ENCODE peak calls at places on chromosomes 2 and 18, in ten cellular contexts. F, H, G, C, K, L, V, N, Y and P are unnamed samples.

GRCh38 chr2:73080321-73081131 is 9.0 kb upstream of the SFXN5 start:
- DNase-seq in F (no peak), H (no peak), G (no peak), C (no peak), K (no peak), L (no peak), V (no peak), N (no peak), Y (no peak), P (no peak)

GRCh38 chr18:21241224-21242131 is 554 bp upstream of the GREB1L start:
- DNase-seq in F (peak), H (no peak), G (no peak), C (no peak), K (no peak), L (no peak), V (no peak), N (no peak), Y (peak), P (peak)

GRCh38 chr2:57893800-57894199 is 152.8 kb upstream of the VRK2 start:
- DNase-seq in F (no peak), H (no peak), G (no peak), C (no peak), K (no peak), L (no peak), V (no peak), N (no peak), Y (no peak), P (no peak)

GRCh38 chr2:38875576-38876367 is at the start of the genes DHX57 and MORN2:
- DNase-seq in F (peak), H (peak), G (peak), C (peak), K (peak), L (peak), V (peak), N (peak), Y (peak), P (peak)

GRCh38 chr2:241900251-241901017 is 30.9 kb downstream of the RTP5 start:
- DNase-seq in F (no peak), H (no peak), G (no peak), C (no peak), K (no peak), L (no peak), V (no peak), N (no peak), Y (no peak), P (no peak)

GRCh38 chr2:219215871-219216536 is 2.8 kb downstream of the ABCB6 start:
- DNase-seq in F (no peak), H (no peak), G (no peak), C (no peak), K (no peak), L (no peak), V (no peak), N (no peak), Y (no peak), P (no peak)

GRCh38 chr2:224973112-224974016 is 68.9 kb downstream of the DOCK10 start:
- DNase-seq in F (no peak), H (no peak), G (no peak), C (no peak), K (no peak), L (no peak), V (no peak), N (no peak), Y (no peak), P (no peak)

GRCh38 chr18:9032519-9032918 is 70.0 kb upstream of the NDUFV2 start:
- DNase-seq in F (no peak), H (no peak), G (no peak), C (no peak), K (peak), L (no peak), V (no peak), N (no peak), Y (no peak), P (no peak)

GRCh38 chr2:118812530-118812929 is 34.9 kb downstream of the EN1 start:
- DNase-seq in F (no peak), H (no peak), G (no peak), C (no peak), K (no peak), L (no peak), V (no peak), N (no peak), Y (no peak), P (no peak)

GRCh38 chr2:33317369-33318015 is 159.0 kb upstream of the RASGRP3 start:
- DNase-seq in F (no peak), H (no peak), G (no peak), C (no peak), K (no peak), L (no peak), V (no peak), N (no peak), Y (no peak), P (no peak)

GRCh38 chr2:119873350-119874013 is 113.8 kb downstream of the PTPN4 start:
- DNase-seq in F (no peak), H (no peak), G (no peak), C (no peak), K (no peak), L (no peak), V (no peak), N (no peak), Y (no peak), P (no peak)

GRCh38 chr2:191231995-191232394 is 13.2 kb upstream of the MYO1B start:
- DNase-seq in F (no peak), H (no peak), G (no peak), C (no peak), K (peak), L (no peak), V (no peak), N (no peak), Y (peak), P (no peak)

GRCh38 chr2:224999784-225000183 is 42.5 kb downstream of the DOCK10 start:
- DNase-seq in F (no peak), H (no peak), G (no peak), C (no peak), K (no peak), L (no peak), V (no peak), N (no peak), Y (peak), P (no peak)

GRCh38 chr2:235378261-235378660 is 115.6 kb upstream of the AGAP1 start:
- DNase-seq in F (no peak), H (no peak), G (no peak), C (no peak), K (no peak), L (no peak), V (no peak), N (peak), Y (no peak), P (no peak)

GRCh38 chr2:10030311-10030736 is 13.0 kb upstream of the KLF11 start:
- DNase-seq in F (no peak), H (no peak), G (peak), C (no peak), K (peak), L (no peak), V (no peak), N (no peak), Y (peak), P (no peak)

GRCh38 chr2:587371-587960 is 89.7 kb downstream of the TMEM18 start:
- DNase-seq in F (no peak), H (no peak), G (no peak), C (no peak), K (no peak), L (no peak), V (no peak), N (no peak), Y (no peak), P (no peak)

GRCh38 chr2:173934895-173935294 is 30.3 kb downstream of the SP3 start:
- DNase-seq in F (no peak), H (no peak), G (peak), C (no peak), K (no peak), L (no peak), V (no peak), N (no peak), Y (no peak), P (no peak)

GRCh38 chr2:181252248-181253148 is 204.7 kb upstream of the ITGA4 start:
- DNase-seq in F (no peak), H (no peak), G (peak), C (no peak), K (no peak), L (no peak), V (no peak), N (no peak), Y (no peak), P (no peak)

GRCh38 chr2:219684721-219685689 is 57.6 kb downstream of the SLC4A3 start:
- DNase-seq in F (peak), H (peak), G (peak), C (peak), K (no peak), L (no peak), V (peak), N (no peak), Y (no peak), P (peak)

GRCh38 chr18:36692909-36693308 is 135.9 kb downstream of the TPGS2 start:
- DNase-seq in F (no peak), H (no peak), G (no peak), C (no peak), K (no peak), L (no peak), V (no peak), N (no peak), Y (peak), P (no peak)

GRCh38 chr2:11073791-11074190 is 81.5 kb upstream of the SLC66A3 start:
- DNase-seq in F (no peak), H (no peak), G (no peak), C (no peak), K (no peak), L (peak), V (no peak), N (no peak), Y (peak), P (no peak)

GRCh38 chr2:202918860-202919259 is 6.8 kb downstream of the CARF start:
- DNase-seq in F (no peak), H (no peak), G (no peak), C (no peak), K (no peak), L (no peak), V (no peak), N (no peak), Y (no peak), P (no peak)

GRCh38 chr2:208511016-208511415 is 104.4 kb downstream of the PTH2R start:
- DNase-seq in F (no peak), H (no peak), G (no peak), C (no peak), K (no peak), L (no peak), V (no peak), N (no peak), Y (no peak), P (no peak)

GRCh38 chr2:217858519-217859466 is 144.0 kb downstream of the TNS1 start:
- DNase-seq in F (peak), H (no peak), G (peak), C (no peak), K (no peak), L (no peak), V (peak), N (peak), Y (peak), P (peak)

GRCh38 chr2:100857915-100858314 is 38.0 kb downstream of the NPAS2 start:
- DNase-seq in F (no peak), H (peak), G (no peak), C (no peak), K (no peak), L (no peak), V (peak), N (no peak), Y (peak), P (no peak)

GRCh38 chr18:56952026-56952425 is 194.9 kb upstream of the BOD1L2 start:
- DNase-seq in F (no peak), H (peak), G (peak), C (no peak), K (no peak), L (no peak), V (no peak), N (no peak), Y (no peak), P (no peak)

GRCh38 chr2:230924092-230924469 is 961 bp downstream of the GPR55 start:
- DNase-seq in F (no peak), H (no peak), G (no peak), C (no peak), K (no peak), L (no peak), V (no peak), N (no peak), Y (no peak), P (no peak)

GRCh38 chr2:164954954-164955701 is at the start of gene SLC38A11:
- DNase-seq in F (peak), H (no peak), G (no peak), C (no peak), K (no peak), L (no peak), V (no peak), N (peak), Y (no peak), P (peak)